ENCODE peak calls at places on chromosomes 11 and 22, in five cellular contexts. L, T, B, W and Z are unnamed samples.

GRCh38 chr22:41781508-41781906 is 19.0 kb upstream of the CCDC134 start:
- DNase-seq in W (no peak), B (no peak), T (no peak), L (no peak), Z (no peak)

GRCh38 chr11:38593649-38594048 is 1995.6 kb upstream of the RAG2 start:
- DNase-seq in W (no peak), B (no peak), L (peak), T (no peak), Z (no peak)

GRCh38 chr11:34281256-34281655 is 76.6 kb downstream of the ABTB2 start:
- DNase-seq in B (no peak), L (no peak), W (no peak), T (no peak), Z (no peak)

GRCh38 chr22:17369553-17370035 is 334 bp downstream of the CECR2 start:
- DNase-seq in T (peak), W (no peak), L (peak), B (peak), Z (no peak)

GRCh38 chr11:3056296-3057068 is 741 bp downstream of the CARS1 start:
- DNase-seq in W (no peak), L (no peak), B (peak), T (no peak), Z (no peak)

GRCh38 chr11:122697636-122698167 is 42.2 kb downstream of the UBASH3B start:
- DNase-seq in W (peak), B (no peak), T (no peak), L (peak), Z (no peak)

GRCh38 chr11:45181595-45182550 is 35.4 kb downstream of the PRDM11 start:
- DNase-seq in B (no peak), L (no peak), T (no peak), W (no peak), Z (no peak)

GRCh38 chr11:106082096-106082495 is 4.6 kb downstream of the AASDHPPT start:
- DNase-seq in L (no peak), W (no peak), B (no peak), T (no peak), Z (no peak)

GRCh38 chr11:128931066-128931465 is 11.6 kb downstream of the TP53AIP1 start:
- DNase-seq in T (no peak), B (no peak), W (no peak), L (no peak), Z (no peak)

GRCh38 chr11:126978911-126979310 is 21.7 kb downstream of the KIRREL3 start:
- DNase-seq in W (no peak), T (no peak), B (no peak), L (no peak), Z (no peak)

GRCh38 chr11:13118194-13118593 is 109.1 kb downstream of the RASSF10 start:
- DNase-seq in B (no peak), T (no peak), L (peak), W (peak), Z (peak)

GRCh38 chr22:49934891-49935557 is 16.6 kb downstream of the CRELD2 start:
- DNase-seq in T (peak), L (peak), W (peak), B (peak), Z (no peak)

GRCh38 chr11:65710424-65710823 is 1.6 kb upstream of the KAT5 start:
- DNase-seq in T (no peak), L (no peak), W (no peak), B (no peak), Z (no peak)

GRCh38 chr11:116579857-116580727 is 192.7 kb downstream of the BUD13 start:
- DNase-seq in L (no peak), T (no peak), B (no peak), W (no peak), Z (no peak)

GRCh38 chr11:66479741-66480115 is 506 bp upstream of the DPP3 start:
- DNase-seq in T (no peak), L (no peak), B (no peak), W (no peak), Z (no peak)

GRCh38 chr11:8340299-8340698 is 76.6 kb upstream of the LMO1 start:
- DNase-seq in B (no peak), T (no peak), W (no peak), L (no peak), Z (no peak)

GRCh38 chr11:13277719-13278619 is at the start of gene BMAL1:
- DNase-seq in T (peak), L (peak), B (peak), W (no peak), Z (no peak)

GRCh38 chr22:42473484-42474193 is 41.4 kb upstream of the NFAM1 start:
- DNase-seq in L (peak), B (no peak), W (peak), T (no peak), Z (peak)

GRCh38 chr22:38348751-38349496 is 31.7 kb upstream of the CSNK1E start:
- DNase-seq in T (peak), B (no peak), L (no peak), W (no peak), Z (no peak)

GRCh38 chr11:12675951-12676711 is 1.9 kb downstream of the TEAD1 start:
- DNase-seq in L (peak), T (no peak), W (peak), B (no peak), Z (no peak)

GRCh38 chr22:31923166-31923565 is 21.2 kb upstream of the YWHAH start:
- DNase-seq in L (peak), T (no peak), W (no peak), B (peak), Z (no peak)

GRCh38 chr22:48488611-48489456 is 1338.8 kb downstream of the BRD1 start:
- DNase-seq in B (no peak), L (no peak), T (no peak), W (no peak), Z (no peak)

GRCh38 chr22:46416537-46417267 is 81.2 kb downstream of the TRMU start:
- DNase-seq in W (no peak), L (peak), B (no peak), T (no peak), Z (no peak)
- H3K4me3 ChIP-seq in W (no peak), L (no peak), B (no peak), T (no peak), Z (no peak)

GRCh38 chr11:94876645-94877445 is 96.5 kb downstream of the CWC15 start:
- DNase-seq in L (peak), W (peak), B (peak), T (peak), Z (peak)
- TF ChIP-seq CTCF in L (peak), W (peak), B (no peak), T (peak), Z (peak)

DNA sequence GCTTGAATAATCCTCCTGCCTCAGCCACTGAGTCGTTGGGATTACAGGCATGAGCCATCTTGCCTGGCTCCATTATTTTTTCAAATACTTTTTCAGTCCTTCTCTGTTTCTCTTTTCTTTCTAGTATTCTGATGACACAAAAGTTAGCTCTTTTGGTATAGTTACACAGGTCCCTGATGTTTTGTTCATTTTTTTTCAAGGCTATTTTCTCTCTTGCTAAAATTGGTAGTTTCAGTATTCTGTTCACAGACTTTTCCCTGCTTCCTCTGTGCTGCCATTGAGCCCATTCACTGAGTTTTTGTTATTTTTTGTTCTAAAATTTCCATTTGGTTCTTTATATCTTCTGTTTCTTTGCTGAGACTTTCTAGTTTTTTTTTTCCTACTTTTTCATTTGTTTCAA is 166.5 kb downstream of the UVRAG start:
- DNase-seq in B (no peak), L (no peak), T (no peak), W (no peak), Z (no peak)
- H3K4me3 ChIP-seq in B (no peak), L (no peak), T (no peak), W (no peak), Z (no peak)

GRCh38 chr22:33114570-33114969 is 56.4 kb upstream of the SYN3 start:
- DNase-seq in T (no peak), L (no peak), B (no peak), W (no peak), Z (no peak)
- TF ChIP-seq CTCF in T (no peak), L (no peak), B (no peak), W (no peak), Z (no peak)

GRCh38 chr11:99814021-99814420 is 793.3 kb downstream of the CNTN5 start:
- DNase-seq in T (no peak), L (no peak), W (no peak), B (no peak), Z (peak)
- H3K4me3 ChIP-seq in T (no peak), L (no peak), W (no peak), B (no peak), Z (no peak)

GRCh38 chr22:33272866-33273265 is 214.7 kb upstream of the SYN3 start:
- DNase-seq in W (no peak), B (no peak), T (no peak), L (no peak), Z (no peak)

GRCh38 chr22:33272180-33272579 is 214.0 kb upstream of the SYN3 start:
- DNase-seq in B (no peak), L (no peak), W (no peak), T (no peak), Z (no peak)

GRCh38 chr22:33274214-33274828 is 216.1 kb upstream of the SYN3 start:
- DNase-seq in B (peak), T (no peak), W (peak), L (peak), Z (no peak)

GRCh38 chr22:33270596-33270995 is 212.4 kb upstream of the SYN3 start:
- DNase-seq in T (no peak), B (no peak), L (no peak), W (no peak), Z (no peak)

GRCh38 chr22:33271390-33272161 is 213.4 kb upstream of the SYN3 start:
- DNase-seq in L (peak), W (peak), T (peak), B (peak), Z (peak)
- TF ChIP-seq CTCF in L (no peak), W (no peak), T (no peak), B (no peak), Z (no peak)

GRCh38 chr11:47067401-47067800 is 109.3 kb downstream of the ARFGAP2 start:
- DNase-seq in L (no peak), W (no peak), B (no peak), T (no peak), Z (no peak)

GRCh38 chr11:47070769-47071168 is 105.9 kb downstream of the ARFGAP2 start:
- DNase-seq in L (no peak), B (no peak), W (no peak), T (no peak), Z (no peak)

GRCh38 chr11:47071871-47072270 is 104.8 kb downstream of the ARFGAP2 start:
- DNase-seq in B (no peak), T (no peak), L (no peak), W (no peak), Z (no peak)

GRCh38 chr11:47071341-47071740 is 105.3 kb downstream of the ARFGAP2 start:
- DNase-seq in W (no peak), L (no peak), T (no peak), B (no peak), Z (no peak)
- H3K4me3 ChIP-seq in W (no peak), L (no peak), T (no peak), B (no peak), Z (no peak)

GRCh38 chr22:23282516-23282915 is 102.2 kb downstream of the BCR start:
- DNase-seq in W (no peak), L (no peak), B (no peak), T (no peak), Z (no peak)

GRCh38 chr22:23282986-23283385 is 102.7 kb downstream of the BCR start:
- DNase-seq in W (no peak), B (no peak), L (no peak), T (no peak), Z (no peak)

GRCh38 chr22:23281406-23282088 is 101.2 kb downstream of the BCR start:
- DNase-seq in L (peak), T (peak), W (peak), B (peak), Z (peak)

GRCh38 chr22:23281053-23281405 is 100.7 kb downstream of the BCR start:
- DNase-seq in W (no peak), T (no peak), L (no peak), B (no peak), Z (no peak)

DNA sequence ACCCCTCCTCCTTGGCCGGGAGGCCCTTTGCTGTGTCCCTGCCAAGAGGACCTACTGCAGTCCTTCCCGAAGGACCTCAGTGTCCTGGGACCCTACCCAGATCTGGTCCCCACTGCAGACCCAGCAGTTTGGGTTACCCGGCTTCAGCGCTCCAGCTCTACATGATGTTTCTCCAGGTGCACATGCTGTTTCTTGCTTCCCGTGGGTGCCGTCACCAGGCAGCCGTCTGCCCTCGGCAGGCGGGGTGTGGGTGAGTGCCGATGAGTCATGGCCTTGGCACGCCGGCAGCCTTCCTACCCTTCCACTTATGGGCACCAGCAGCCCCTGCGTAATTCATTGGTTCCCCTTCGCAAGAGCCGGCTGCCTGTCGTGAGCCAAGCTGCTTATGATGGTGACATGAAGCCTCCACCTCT is 101.8 kb downstream of the BCR start:
- DNase-seq in B (peak), W (peak), T (peak), L (peak), Z (peak)
- TF ChIP-seq CTCF in B (no peak), W (no peak), T (no peak), L (no peak), Z (no peak)